ENCODE peak calls at places on chromosome 22, in eight cellular contexts. J is ecto neural progenitor cell; Z is A172; C is GM04504; Y is naive thymus-derived CD4-positive, alpha-beta T cell; G is GOT3; O is lower leg skin; K is nucleus accumbens. B is an unnamed sample.

GRCh38 chr22:37303821-37304274 is 21.5 kb downstream of the CYTH4 start:
- DNase-seq in J (no peak), Z (peak; percentile 79), C (peak; percentile 70), Y (no peak), G (no peak), O (peak; percentile 36), K (peak; percentile 25), B (no peak)

GRCh38 chr22:24090581-24090980 is 79.5 kb downstream of the CABIN1 start:
- DNase-seq in J (no peak), Z (no peak), C (no peak), Y (no peak), G (no peak), O (no peak), K (no peak), B (no peak)

GRCh38 chr22:20464096-20464614 is 26.5 kb upstream of the SCARF2 start:
- DNase-seq in J (no peak), Z (no peak), C (no peak), Y (peak; percentile 83), G (no peak), O (no peak), K (no peak), B (no peak)

GRCh38 chr22:47626428-47627390 is 864.3 kb downstream of the TBC1D22A start:
- DNase-seq in J (peak; percentile 33), Z (no peak), C (no peak), Y (no peak), G (no peak), O (peak; percentile 11), K (peak; percentile 4), B (peak; percentile 72)

GRCh38 chr22:41908409-41909289 is 6.2 kb downstream of the SHISA8 start:
- DNase-seq in J (peak; percentile 57), Z (no peak), C (no peak), Y (no peak), G (no peak), O (no peak), K (no peak), B (no peak)

GRCh38 chr22:41775976-41776375 is 24.5 kb upstream of the CCDC134 start:
- DNase-seq in J (no peak), Z (no peak), C (no peak), Y (no peak), G (no peak), O (no peak), K (no peak), B (no peak)

GRCh38 chr22:49712195-49712791 is 115.4 kb downstream of the BRD1 start:
- DNase-seq in J (peak; percentile 75), Z (no peak), C (no peak), Y (no peak), G (no peak), O (no peak), K (no peak), B (no peak)

GRCh38 chr22:28656156-28656555 is 23.5 kb downstream of the TTC28 start:
- DNase-seq in J (no peak), Z (no peak), C (no peak), Y (no peak), G (no peak), O (no peak), K (no peak), B (no peak)

GRCh38 chr22:42946551-42947198 is 68.3 kb downstream of the PACSIN2 start:
- DNase-seq in J (no peak), Z (no peak), C (no peak), Y (no peak), G (no peak), O (no peak), K (no peak), B (no peak)

GRCh38 chr22:36395922-36396321 is 8.2 kb upstream of the MYH9 start:
- DNase-seq in J (no peak), Z (peak; percentile 82), C (no peak), Y (no peak), G (no peak), O (no peak), K (no peak), B (no peak)

GRCh38 chr22:37971475-37972434 is 12.6 kb downstream of the SOX10 start:
- DNase-seq in J (no peak), Z (no peak), C (no peak), Y (no peak), G (no peak), O (no peak), K (peak; percentile 46), B (no peak)

GRCh38 chr22:35307892-35308291 is 8.2 kb downstream of the TOM1 start:
- DNase-seq in J (no peak), Z (no peak), C (no peak), Y (no peak), G (no peak), O (no peak), K (no peak), B (no peak)

GRCh38 chr22:32617271-32617670 is 142.7 kb downstream of the FBXO7 start:
- DNase-seq in J (no peak), Z (peak; percentile 10), C (peak; percentile 31), Y (no peak), G (no peak), O (no peak), K (no peak), B (no peak)

GRCh38 chr22:33902073-33902472 is 18.2 kb downstream of the LARGE1 start:
- DNase-seq in J (no peak), Z (no peak), C (no peak), Y (no peak), G (no peak), O (no peak), K (no peak), B (no peak)

GRCh38 chr22:40387758-40388157 is 17.4 kb downstream of the SGSM3 start:
- DNase-seq in J (no peak), Z (no peak), C (no peak), Y (no peak), G (no peak), O (no peak), K (no peak), B (no peak)

GRCh38 chr22:23827351-23827995 is 11.3 kb downstream of the DERL3 start:
- DNase-seq in J (no peak), Z (no peak), C (no peak), Y (no peak), G (no peak), O (no peak), K (no peak), B (no peak)

GRCh38 chr22:38924197-38924952 is 33.0 kb upstream of the APOBEC3A start:
- DNase-seq in J (no peak), Z (peak; percentile 79), C (peak; percentile 73), Y (no peak), G (no peak), O (peak; percentile 65), K (peak; percentile 25), B (no peak)

GRCh38 chr22:49975543-49976389 is 15.2 kb downstream of the PIM3 start:
- DNase-seq in J (peak; percentile 58), Z (no peak), C (no peak), Y (no peak), G (no peak), O (peak; percentile 14), K (no peak), B (no peak)

GRCh38 chr22:25076281-25076680 is 123.4 kb upstream of the CRYBB3 start:
- DNase-seq in J (no peak), Z (no peak), C (no peak), Y (no peak), G (no peak), O (no peak), K (no peak), B (no peak)

GRCh38 chr22:31081963-31082605 is 966 bp downstream of the SMTN start:
- DNase-seq in J (no peak), Z (peak; percentile 48), C (no peak), Y (no peak), G (no peak), O (no peak), K (no peak), B (no peak)

GRCh38 chr22:29194269-29194668 is 11.4 kb upstream of the EMID1 start:
- DNase-seq in J (no peak), Z (no peak), C (no peak), Y (no peak), G (no peak), O (no peak), K (no peak), B (no peak)

B was measured in esophagus muscularis mucosa.